ENCODE peak calls at places on chromosomes 16 and 17, in nine cellular contexts. E, T, M, H, Y, U, Q, Z and O are unnamed samples.

GRCh38 chr17:40598021-40598927 is 33.0 kb upstream of the CCR7 start:
- DNase-seq in E (peak), T (no peak), M (no peak), H (peak), Y (no peak), U (no peak), Q (peak), Z (no peak), O (no peak)

GRCh38 chr17:45956090-45956489 is 43.0 kb upstream of the STH start:
- DNase-seq in E (no peak), T (peak), M (no peak), H (no peak), Y (no peak), U (no peak), Q (no peak), Z (no peak), O (no peak)

GRCh38 chr17:30483159-30483558 is 6.0 kb downstream of the GOSR1 start:
- DNase-seq in E (no peak), T (no peak), M (no peak), H (no peak), Y (no peak), U (no peak), Q (no peak), Z (no peak), O (no peak)

GRCh38 chr16:50671644-50672260 is 9.4 kb downstream of the SNX20 start:
- DNase-seq in E (peak), T (peak), M (peak), H (peak), Y (peak), U (peak), Q (peak), Z (peak), O (peak)

GRCh38 chr16:71426069-71426879 is 15.6 kb downstream of the TLE7 start:
- DNase-seq in E (peak), T (peak), M (peak), H (peak), Y (peak), U (no peak), Q (no peak), Z (peak), O (peak)

GRCh38 chr16:24670623-24671454 is 58.6 kb upstream of the TNRC6A start:
- DNase-seq in E (no peak), T (peak), M (peak), H (peak), Y (peak), U (no peak), Q (no peak), Z (no peak), O (peak)

GRCh38 chr16:17555176-17555575 is 84.4 kb upstream of the XYLT1 start:
- DNase-seq in E (no peak), T (no peak), M (peak), H (no peak), Y (no peak), U (no peak), Q (no peak), Z (no peak), O (no peak)

GRCh38 chr16:84369938-84370627 is 1.7 kb downstream of the ATP2C2 start:
- DNase-seq in E (no peak), T (no peak), M (no peak), H (no peak), Y (no peak), U (no peak), Q (no peak), Z (no peak), O (no peak)

GRCh38 chr17:5035356-5035755 is at the start of gene SLC52A1:
- DNase-seq in E (no peak), T (peak), M (no peak), H (no peak), Y (no peak), U (no peak), Q (no peak), Z (no peak), O (no peak)

GRCh38 chr17:71276071-71276470 is 844.7 kb upstream of the SOX9 start:
- DNase-seq in E (no peak), T (no peak), M (no peak), H (no peak), Y (no peak), U (no peak), Q (no peak), Z (no peak), O (no peak)

GRCh38 chr17:58822148-58823050 is 66.7 kb downstream of the PPM1E start:
- DNase-seq in E (no peak), T (no peak), M (no peak), H (no peak), Y (no peak), U (no peak), Q (no peak), Z (no peak), O (no peak)

GRCh38 chr17:8059131-8059530 is 20.3 kb downstream of the ALOX15B start:
- DNase-seq in E (no peak), T (no peak), M (no peak), H (no peak), Y (no peak), U (no peak), Q (no peak), Z (no peak), O (no peak)

GRCh38 chr16:6231351-6231750 is 1101.3 kb upstream of the RBFOX1 start:
- DNase-seq in E (no peak), T (no peak), M (no peak), H (no peak), Y (no peak), U (no peak), Q (no peak), Z (no peak), O (no peak)

GRCh38 chr16:60031751-60032150 is 1297.6 kb upstream of the GOT2 start:
- DNase-seq in E (no peak), T (no peak), M (peak), H (no peak), Y (no peak), U (no peak), Q (no peak), Z (no peak), O (no peak)

GRCh38 chr17:62631936-62632924 is 4.8 kb downstream of the MRC2 start:
- DNase-seq in E (no peak), T (no peak), M (no peak), H (no peak), Y (no peak), U (no peak), Q (no peak), Z (no peak), O (no peak)

GRCh38 chr17:73170324-73170723 is 5.5 kb downstream of the SSTR2 start:
- DNase-seq in E (no peak), T (no peak), M (no peak), H (no peak), Y (no peak), U (no peak), Q (no peak), Z (no peak), O (no peak)

GRCh38 chr17:42459983-42460300 is 1.3 kb downstream of the ATP6V0A1 start:
- DNase-seq in E (no peak), T (peak), M (peak), H (no peak), Y (peak), U (no peak), Q (no peak), Z (no peak), O (no peak)

GRCh38 chr17:81693491-81694360 is 9.4 kb upstream of the MRPL12 start:
- DNase-seq in E (no peak), T (no peak), M (no peak), H (no peak), Y (peak), U (no peak), Q (no peak), Z (no peak), O (no peak)

GRCh38 chr17:72977768-72978417 is 114.6 kb downstream of the SLC39A11 start:
- DNase-seq in E (no peak), T (no peak), M (no peak), H (no peak), Y (no peak), U (no peak), Q (no peak), Z (no peak), O (no peak)

GRCh38 chr16:19884611-19885455 is at the start of gene GPRC5B:
- DNase-seq in E (peak), T (peak), M (no peak), H (peak), Y (peak), U (peak), Q (no peak), Z (peak), O (no peak)

GRCh38 chr17:2591040-2591640 is 2.3 kb upstream of the PAFAH1B1 start:
- DNase-seq in E (no peak), T (no peak), M (no peak), H (no peak), Y (no peak), U (no peak), Q (no peak), Z (no peak), O (no peak)

GRCh38 chr17:79207957-79208356 is 133.3 kb downstream of the ENGASE start:
- DNase-seq in E (no peak), T (peak), M (no peak), H (no peak), Y (no peak), U (no peak), Q (no peak), Z (no peak), O (no peak)

GRCh38 chr17:63998721-63999679 is 849 bp downstream of the PRR29 start:
- DNase-seq in E (no peak), T (peak), M (no peak), H (no peak), Y (peak), U (peak), Q (no peak), Z (no peak), O (no peak)

GRCh38 chr16:83742076-83742475 is 65.7 kb upstream of the HSBP1 start:
- DNase-seq in E (no peak), T (no peak), M (no peak), H (no peak), Y (no peak), U (no peak), Q (no peak), Z (no peak), O (no peak)

GRCh38 chr17:61538480-61538879 is 52.5 kb downstream of the NACA2 start:
- DNase-seq in E (no peak), T (no peak), M (no peak), H (no peak), Y (no peak), U (no peak), Q (no peak), Z (no peak), O (no peak)

GRCh38 chr16:88534731-88535141 is 35.5 kb upstream of the ZC3H18 start:
- DNase-seq in E (peak), T (peak), M (peak), H (peak), Y (no peak), U (peak), Q (peak), Z (no peak), O (no peak)

GRCh38 chr16:4416200-4417032 is at the start of gene CORO7:
- DNase-seq in E (peak), T (peak), M (peak), H (peak), Y (peak), U (peak), Q (peak), Z (peak), O (no peak)

GRCh38 chr17:34850023-34850422 is 111.2 kb downstream of the CCT6B start:
- DNase-seq in E (no peak), T (no peak), M (no peak), H (no peak), Y (no peak), U (no peak), Q (no peak), Z (no peak), O (no peak)